ENCODE peak calls at places on chromosomes 3 and 15, in five cellular contexts. J is K562, F is AG04450, W is stomach, I is nephron progenitor cell. R is an unnamed sample.

GRCh38 chr3:5563537-5564277 is 376.2 kb downstream of the EDEM1 start:
- DNase-seq in J (peak), F (no peak), W (no peak), I (no peak), R (no peak)

GRCh38 chr15:66655997-66656396 is 46.0 kb upstream of the SMAD6 start:
- DNase-seq in J (no peak), F (no peak), W (no peak), I (no peak), R (no peak)

GRCh38 chr3:124607163-124607562 is 123.1 kb upstream of the UMPS start:
- DNase-seq in J (no peak), F (peak), W (no peak), I (no peak), R (no peak)

GRCh38 chr3:177740270-177740669 is 543.0 kb upstream of the TBL1XR1 start:
- DNase-seq in J (no peak), F (no peak), W (no peak), I (no peak), R (no peak)

GRCh38 chr3:140216249-140216648 is 281.3 kb downstream of the CLSTN2 start:
- DNase-seq in J (peak), F (no peak), W (no peak), I (no peak), R (no peak)

GRCh38 chr3:2354702-2355101 is 256.0 kb downstream of the CNTN4 start:
- DNase-seq in J (no peak), F (no peak), W (no peak), I (no peak), R (no peak)

GRCh38 chr15:68786753-68787152 is 33.9 kb downstream of the ANP32A start:
- DNase-seq in J (no peak), F (no peak), W (no peak), I (no peak), R (no peak)

GRCh38 chr3:33115024-33115768 is 1.4 kb downstream of the CRTAP start:
- DNase-seq in J (peak), F (peak), W (peak), I (no peak), R (no peak)

GRCh38 chr15:88649286-88649733 is 10.5 kb downstream of the ISG20 start:
- DNase-seq in J (no peak), F (peak), W (peak), I (no peak), R (no peak)

GRCh38 chr3:58962040-58962651 is 87.7 kb downstream of the CFAP20DC start:
- DNase-seq in J (no peak), F (no peak), W (no peak), I (no peak), R (no peak)

GRCh38 chr15:43285609-43286037 is 18.9 kb upstream of the TGM5 start:
- DNase-seq in J (peak), F (peak), W (peak), I (peak), R (peak)

GRCh38 chr15:85498471-85498870 is 118.1 kb downstream of the AKAP13 start:
- DNase-seq in J (no peak), F (no peak), W (no peak), I (no peak), R (no peak)

GRCh38 chr3:126355777-126356372 is 1.3 kb downstream of the KLF15 start:
- DNase-seq in J (peak), F (no peak), W (peak), I (peak), R (peak)

GRCh38 chr3:9553021-9553948 is at the start of gene LHFPL4:
- DNase-seq in J (no peak), F (no peak), W (no peak), I (peak), R (no peak)

GRCh38 chr3:122857019-122857418 is 62.1 kb downstream of the SLC49A4 start:
- DNase-seq in J (no peak), F (no peak), W (no peak), I (no peak), R (no peak)

GRCh38 chr15:92955706-92956105 is 55.6 kb downstream of the CHD2 start:
- DNase-seq in J (no peak), F (no peak), W (no peak), I (no peak), R (no peak)

GRCh38 chr15:92952451-92952850 is 52.3 kb downstream of the CHD2 start:
- DNase-seq in J (no peak), F (no peak), W (no peak), I (no peak), R (no peak)

GRCh38 chr15:92953569-92953968 is 53.4 kb downstream of the CHD2 start:
- DNase-seq in J (no peak), F (no peak), W (no peak), I (no peak), R (no peak)

GRCh38 chr15:92953997-92954396 is 53.9 kb downstream of the CHD2 start:
- DNase-seq in J (no peak), F (no peak), W (no peak), I (no peak), R (no peak)

DNA sequence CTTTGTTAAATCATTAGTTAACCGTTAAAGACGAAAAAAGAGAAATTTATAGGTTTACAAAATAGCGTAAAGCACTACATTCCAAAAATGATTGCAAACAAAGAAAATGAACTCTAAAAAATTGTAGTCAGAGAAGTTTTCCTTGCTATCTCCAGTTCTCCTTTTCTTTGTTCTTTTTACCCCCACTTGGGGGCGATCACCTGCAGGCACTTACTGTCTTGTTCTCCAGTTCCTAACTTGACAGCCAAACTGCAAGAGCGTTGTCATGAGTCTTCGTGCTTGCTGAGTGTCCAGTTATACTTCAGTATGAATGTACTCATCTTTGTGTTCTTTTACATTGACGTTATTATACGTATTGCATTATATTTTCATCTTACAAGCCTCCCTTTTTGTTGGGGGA is 54.5 kb downstream of the CHD2 start:
- DNase-seq in J (peak), F (no peak), W (no peak), I (peak), R (no peak)
- TF ChIP-seq CTCF in J (peak), F (peak), W (no peak), I (peak), R (peak)

DNA sequence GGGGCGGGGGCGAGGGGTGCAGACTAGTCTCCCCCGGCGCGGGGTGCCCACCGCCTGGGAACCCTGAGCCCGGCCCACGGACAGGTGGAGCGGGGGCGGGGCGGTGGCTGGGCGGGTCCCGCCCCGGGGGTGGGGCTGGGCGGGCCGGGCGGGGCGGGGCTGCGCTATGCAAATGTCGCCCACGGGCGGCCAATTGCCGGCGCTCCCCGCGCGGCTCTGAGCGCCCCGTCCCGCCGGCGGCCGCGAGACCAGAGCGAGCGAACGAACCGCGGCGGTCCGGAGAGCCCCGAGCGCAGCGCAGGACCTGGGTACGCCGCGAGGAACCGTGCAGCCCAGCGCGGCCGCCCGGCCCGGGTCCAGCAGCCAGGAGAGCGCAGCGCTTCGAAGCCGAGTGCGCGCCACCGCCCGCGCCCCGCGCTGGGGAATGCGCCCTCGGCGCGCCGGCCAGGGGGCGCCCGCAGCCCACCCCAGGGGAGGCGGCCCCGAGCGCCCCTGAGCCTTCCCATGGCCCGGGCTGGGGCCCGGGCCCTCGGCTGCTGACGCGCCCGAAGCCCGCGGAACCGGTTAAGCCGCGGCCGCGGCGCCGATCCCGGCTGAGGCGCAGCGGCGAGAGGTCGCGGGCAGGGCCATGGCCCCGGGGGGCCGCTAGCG is at the start of gene SEMA3F:
- DNase-seq in J (peak), F (no peak), W (peak), I (peak), R (peak)
- TF ChIP-seq CTCF in J (no peak), F (no peak), W (no peak), I (no peak), R (no peak)

GRCh38 chr3:180630360-180630759 is 28.4 kb downstream of the TTC14 start:
- DNase-seq in J (no peak), F (no peak), W (no peak), I (no peak), R (no peak)

GRCh38 chr3:180626844-180627243 is 24.9 kb downstream of the TTC14 start:
- DNase-seq in J (no peak), F (no peak), W (no peak), I (no peak), R (no peak)

GRCh38 chr3:180633722-180634121 is 31.8 kb downstream of the TTC14 start:
- DNase-seq in J (no peak), F (no peak), W (no peak), I (peak), R (peak)

DNA sequence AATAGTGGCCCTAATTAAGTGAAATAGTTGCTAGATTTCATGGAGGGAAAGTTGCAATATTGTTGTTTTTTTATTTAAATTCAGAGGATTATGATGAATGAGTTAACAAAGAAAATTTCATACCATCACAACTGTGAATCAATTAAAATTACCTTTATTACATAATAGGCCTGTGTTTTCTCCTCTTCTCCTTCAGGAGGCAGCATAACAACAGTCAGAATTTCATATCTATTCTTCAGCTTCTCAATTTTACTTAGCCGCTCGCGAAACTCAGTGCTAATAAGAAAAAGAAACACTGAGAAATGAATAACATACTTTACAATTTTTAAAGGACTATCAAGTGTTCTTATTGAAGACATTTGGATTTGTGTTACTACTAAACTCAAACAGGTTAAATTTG is 29.4 kb downstream of the TTC14 start:
- DNase-seq in J (no peak), F (no peak), W (no peak), I (no peak), R (no peak)
- TF ChIP-seq CTCF in J (peak), F (peak), W (no peak), I (no peak), R (no peak)

GRCh38 chr3:74883690-74884089 is 269.2 kb upstream of the CNTN3 start:
- DNase-seq in J (no peak), F (no peak), W (no peak), I (no peak), R (peak)
- TF ChIP-seq CTCF in J (no peak), F (peak), W (no peak), I (peak), R (peak)

DNA sequence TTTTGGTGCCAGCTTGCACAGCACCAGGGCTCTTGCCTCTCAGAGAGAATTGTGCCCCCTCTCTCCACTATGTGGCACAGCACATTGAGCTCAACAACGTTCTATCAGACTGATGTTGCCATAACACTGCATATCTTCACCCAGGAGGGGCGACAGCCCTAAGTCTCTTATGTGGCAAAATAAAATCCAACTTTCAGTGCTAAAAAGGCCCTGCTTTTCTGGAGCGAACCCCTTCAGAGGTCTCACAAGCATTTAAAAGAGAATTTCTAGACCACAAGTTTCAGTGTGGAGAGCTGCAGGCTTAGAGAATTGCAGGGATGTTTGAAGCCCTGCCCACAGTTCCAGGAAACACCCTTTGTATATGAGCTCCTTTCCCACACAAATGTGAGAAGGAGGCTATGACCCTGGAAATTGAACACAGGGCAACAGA is 85.5 kb downstream of the LIPC start:
- DNase-seq in J (peak), F (no peak), W (no peak), I (no peak), R (no peak)
- TF ChIP-seq CTCF in J (no peak), F (no peak), W (no peak), I (no peak), R (no peak)

GRCh38 chr3:173410836-173411235 is 13.3 kb downstream of the NLGN1 start:
- DNase-seq in J (no peak), F (no peak), W (no peak), I (no peak), R (no peak)

DNA sequence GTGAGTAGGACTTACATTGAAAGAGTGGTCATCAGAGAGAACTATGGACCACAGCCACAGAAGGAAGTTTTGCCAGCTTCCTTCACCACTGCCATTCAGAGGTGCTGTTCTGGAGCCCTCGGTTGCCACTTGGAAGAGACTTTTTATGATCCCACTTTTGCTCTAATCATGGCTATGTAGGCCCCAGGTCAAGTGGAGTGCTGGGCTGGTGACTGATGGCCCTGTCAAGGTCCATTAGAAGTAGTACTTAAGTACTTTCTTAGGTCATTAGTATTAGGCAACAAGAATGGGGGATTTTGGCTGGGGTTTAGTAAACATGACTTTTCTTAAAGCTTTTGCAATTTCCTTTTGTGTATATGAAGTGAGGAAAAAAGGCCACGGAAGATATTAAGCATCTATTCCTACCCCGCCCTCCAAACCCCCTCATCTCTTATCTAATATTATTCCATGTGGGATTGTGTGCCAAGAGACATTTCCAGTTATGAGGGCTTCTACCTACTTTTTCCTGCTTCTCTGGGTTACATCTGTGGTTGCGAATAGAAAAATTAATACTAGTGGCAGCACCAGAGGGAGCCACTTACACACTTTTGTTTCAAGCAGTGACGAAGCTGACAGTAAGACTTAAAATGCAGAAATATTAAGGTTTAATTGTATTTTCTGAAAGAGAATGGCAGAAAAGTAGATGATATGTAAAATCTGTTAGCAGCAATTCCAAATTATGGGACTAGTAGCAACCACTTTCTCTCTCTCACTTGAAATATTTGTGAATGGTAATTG is 13.9 kb downstream of the NLGN1 start:
- DNase-seq in J (peak), F (no peak), W (no peak), I (no peak), R (peak)
- TF ChIP-seq CTCF in J (no peak), F (peak), W (no peak), I (no peak), R (peak)

R was measured in endothelial cell.